ENCODE peak calls at places on chromosomes 16 and 17, in nine cellular contexts. C is aorta; Y is heart right ventricle; D is CD8-positive, alpha-beta T cell; W is astrocyte; L is foreskin keratinocyte; I is body of pancreas; U is A549; V is uterus. X is an unnamed sample. For H3K4me1, the result is how much of the 10 kb centered on the place peaks cover.

GRCh38 chr16:16137110-16137509 is 86.2 kb downstream of the ABCC6 start:
- DNase-seq in I (no peak), U (no peak), W (no peak), C (no peak), Y (no peak), D (no peak), L (no peak), V (no peak), X (no peak)

GRCh38 chr16:88582912-88583575 is 12.8 kb downstream of the ZC3H18 start:
- DNase-seq in I (no peak), L (no peak), U (no peak), W (no peak), C (no peak), V (no peak), D (no peak), Y (no peak), X (no peak)

GRCh38 chr16:57446530-57447141 is 549 bp downstream of the CIAPIN1 start:
- DNase-seq in Y (no peak), W (peak), U (peak), D (no peak), I (peak), V (peak), L (peak), C (peak), X (no peak)

GRCh38 chr16:56367764-56368163 is 57.6 kb downstream of the AMFR start:
- DNase-seq in U (no peak), L (no peak), D (no peak), W (no peak), C (no peak), Y (no peak), V (no peak), I (no peak), X (no peak)

GRCh38 chr17:40290629-40291296 is 3.1 kb downstream of the CDC6 start:
- DNase-seq in C (no peak), V (peak), Y (no peak), L (peak), U (peak), D (no peak), I (peak), W (peak), X (no peak)

GRCh38 chr17:76925333-76925935 is 57.2 kb downstream of the MGAT5B start:
- DNase-seq in Y (no peak), W (no peak), L (no peak), C (no peak), D (no peak), I (no peak), U (no peak), V (no peak), X (no peak)

GRCh38 chr17:39084558-39084957 is 66.9 kb downstream of the PLXDC1 start:
- DNase-seq in Y (no peak), D (no peak), U (no peak), W (no peak), I (no peak), C (no peak), L (no peak), V (no peak), X (no peak)

GRCh38 chr16:89190150-89190958 is 10.0 kb downstream of the SLC22A31 start:
- DNase-seq in L (no peak), D (no peak), C (peak), W (no peak), V (no peak), U (no peak), I (no peak), Y (peak), X (no peak)

GRCh38 chr17:3935825-3936355 is 19.6 kb upstream of the P2RX1 start:
- DNase-seq in W (peak), U (no peak), L (peak), C (no peak), I (no peak), Y (no peak), D (no peak), V (no peak), X (no peak)

GRCh38 chr16:72715267-72715666 is 332.7 kb downstream of the ZFHX3 start:
- DNase-seq in W (peak), V (no peak), U (no peak), Y (no peak), L (peak), C (no peak), D (no peak), I (no peak), X (no peak)

GRCh38 chr17:75637143-75637538 is 3.9 kb downstream of the SMIM5 start:
- DNase-seq in Y (peak), U (no peak), L (no peak), W (no peak), I (no peak), V (no peak), D (no peak), C (no peak), X (no peak)

GRCh38 chr16:11392041-11392581 is 46.9 kb downstream of the RMI2 start:
- DNase-seq in V (no peak), Y (no peak), U (no peak), D (no peak), L (no peak), W (no peak), C (peak), I (no peak), X (no peak)

GRCh38 chr16:11016993-11017392 is 72.6 kb downstream of the CLEC16A start:
- DNase-seq in I (peak), Y (peak), V (peak), C (no peak), W (peak), U (peak), L (peak), D (peak), X (peak)

GRCh38 chr17:28173801-28174200 is 131.3 kb downstream of the NLK start:
- DNase-seq in C (no peak), V (no peak), Y (no peak), U (no peak), W (peak), I (no peak), L (no peak), D (no peak), X (no peak)

GRCh38 chr16:84922351-84923135 is 88.8 kb downstream of the ZDHHC7 start:
- DNase-seq in V (peak), D (no peak), I (peak), W (no peak), C (peak), U (no peak), Y (peak), L (no peak), X (peak)

GRCh38 chr17:80123791-80124190 is 22.4 kb downstream of the GAA start:
- DNase-seq in I (peak), C (no peak), U (no peak), Y (no peak), W (peak), L (peak), V (no peak), D (no peak), X (peak)

GRCh38 chr16:68781784-68782183 is 44.7 kb downstream of the CDH1 start:
- DNase-seq in Y (no peak), W (no peak), C (no peak), L (no peak), U (no peak), V (no peak), D (no peak), I (no peak), X (no peak)

GRCh38 chr16:89155184-89155679 is 16.3 kb upstream of the CDH15 start:
- DNase-seq in Y (peak), U (no peak), V (peak), W (peak), D (no peak), L (no peak), C (no peak), I (peak), X (peak)

GRCh38 chr16:65904361-65904760 is 462.1 kb upstream of the CDH5 start:
- DNase-seq in D (no peak), U (no peak), W (no peak), Y (no peak), C (no peak), L (no peak), V (no peak), I (no peak), X (no peak)

GRCh38 chr16:29943846-29944669 is 17.8 kb upstream of the TMEM219 start:
- DNase-seq in V (peak), I (peak), Y (no peak), C (peak), L (peak), D (no peak), W (peak), U (peak), X (no peak)

GRCh38 chr16:17224859-17225258 is 245.9 kb downstream of the XYLT1 start:
- DNase-seq in I (peak), C (peak), U (no peak), V (peak), W (peak), L (peak), D (no peak), Y (peak), X (no peak)

GRCh38 chr16:5966004-5966403 is 868.4 kb upstream of the EEF2KMT start:
- DNase-seq in Y (no peak), V (no peak), C (no peak), U (no peak), W (no peak), L (no peak), D (no peak), I (no peak), X (no peak)

GRCh38 chr17:44607836-44608690 is 48.2 kb upstream of the MEIOC start:
- DNase-seq in I (no peak), U (no peak), V (no peak), C (peak), W (peak), D (no peak), L (no peak), Y (no peak), X (no peak)

GRCh38 chr17:60901806-60902205 is 224.2 kb downstream of the BCAS3 start:
- DNase-seq in C (no peak), V (no peak), W (peak), U (no peak), I (no peak), D (no peak), Y (no peak), L (peak), X (no peak)

GRCh38 chr17:55442462-55442861 is 20.8 kb upstream of the MMD start:
- DNase-seq in Y (no peak), L (no peak), U (no peak), W (no peak), D (no peak), V (no peak), C (no peak), I (no peak), X (no peak)

GRCh38 chr17:63349478-63350000 is 96.6 kb downstream of the CYB561 start:
- DNase-seq in W (peak), D (no peak), U (no peak), L (no peak), C (no peak), I (peak), V (no peak), Y (no peak), X (no peak)

GRCh38 chr17:39921323-39921722 is 2.9 kb upstream of the GSDMB start:
- DNase-seq in I (no peak), W (no peak), D (no peak), C (no peak), V (no peak), U (no peak), L (no peak), Y (no peak), X (no peak)

GRCh38 chr17:83052241-83052564 is 27.2 kb upstream of the METRNL start:
- DNase-seq in D (no peak), C (no peak), I (no peak), U (no peak), V (no peak), Y (no peak), W (no peak), L (no peak), X (peak)

GRCh38 chr16:49458221-49458620 is 84.6 kb downstream of the C16orf78 start:
- DNase-seq in V (no peak), D (no peak), C (no peak), W (no peak), U (no peak), Y (no peak), I (no peak), L (no peak), X (peak)
- H3K4me1 ChIP-seq in V (under half), D (under half), C (under half), W (under half), U (under half), Y (under half), I (under half), L (under half), X (under half)

GRCh38 chr16:31179153-31179746 is 689 bp upstream of the FUS start:
- DNase-seq in D (no peak), V (no peak), I (no peak), U (no peak), L (peak), Y (no peak), C (no peak), W (no peak), X (no peak)
- H3K4me1 ChIP-seq in D (half or more), V (under half), I (under half), U (under half), L (under half), Y (under half), C (under half), W (under half), X (under half)

GRCh38 chr17:56755310-56755709 is 78.4 kb downstream of the C17orf67 start:
- DNase-seq in U (no peak), V (no peak), I (no peak), L (no peak), Y (no peak), C (no peak), W (no peak), D (no peak), X (no peak)
- H3K4me1 ChIP-seq in U (under half), V (under half), I (under half), L (under half), Y (under half), C (under half), W (under half), D (under half), X (under half)

GRCh38 chr17:74458835-74459234 is 7.6 kb upstream of the CD300A start:
- DNase-seq in Y (no peak), I (no peak), D (no peak), V (no peak), U (no peak), C (no peak), W (no peak), L (no peak), X (no peak)

GRCh38 chr17:74455025-74455585 is 11.3 kb upstream of the CD300A start:
- DNase-seq in U (no peak), Y (peak), I (no peak), D (no peak), L (no peak), V (peak), C (no peak), W (no peak), X (no peak)

GRCh38 chr17:74459622-74460021 is 6.8 kb upstream of the CD300A start:
- DNase-seq in C (peak), D (no peak), V (no peak), U (no peak), I (no peak), Y (no peak), L (no peak), W (no peak), X (no peak)

GRCh38 chr17:74457820-74458166 is 8.6 kb upstream of the CD300A start:
- DNase-seq in I (no peak), Y (no peak), C (no peak), D (no peak), U (no peak), V (no peak), L (no peak), W (no peak), X (no peak)

DNA sequence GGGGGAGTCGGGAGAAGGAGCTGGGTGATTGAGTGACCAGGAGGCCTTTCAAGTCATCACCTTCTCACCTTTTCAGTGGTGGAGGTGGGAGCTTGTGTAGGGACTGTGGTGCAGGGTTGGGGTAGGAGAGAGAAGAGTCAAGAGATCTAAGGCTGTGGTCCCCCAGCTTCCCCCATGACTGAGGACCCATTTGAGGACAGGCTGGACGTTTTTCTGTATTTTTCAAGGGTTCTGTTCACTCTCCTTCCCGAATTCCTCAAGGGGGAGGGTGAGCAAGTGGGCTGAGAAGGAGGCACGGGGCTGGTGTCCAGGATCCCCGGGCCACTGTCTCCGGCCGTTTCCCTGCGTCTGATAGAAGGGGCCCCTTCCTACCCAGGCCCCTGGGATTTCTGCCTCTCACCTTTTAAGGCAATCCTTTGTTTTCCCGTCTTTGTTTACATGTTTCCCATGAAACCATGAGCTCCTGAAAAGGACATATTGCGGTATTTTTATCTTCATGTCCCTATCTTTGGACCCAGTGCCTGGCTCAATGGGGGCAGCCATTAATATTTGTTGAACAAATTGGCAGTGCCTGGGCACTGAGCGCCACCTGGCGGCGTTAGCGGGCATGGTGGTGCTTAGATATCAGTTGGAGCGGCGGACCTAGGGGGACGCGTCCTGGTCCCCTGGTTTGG is 9.2 kb upstream of the CD300A start:
- DNase-seq in U (peak), W (no peak), V (peak), Y (peak), D (peak), L (no peak), C (peak), I (peak), X (no peak)
- H3K4me1 ChIP-seq in U (under half), W (under half), V (under half), Y (under half), D (under half), L (under half), C (under half), I (under half), X (under half)

GRCh38 chr17:42566215-42566872 is 556 bp upstream of the MLX start:
- DNase-seq in D (no peak), Y (no peak), L (no peak), W (no peak), C (no peak), U (no peak), V (no peak), I (no peak), X (no peak)

GRCh38 chr17:42563950-42564349 is 2.0 kb downstream of the COASY start:
- DNase-seq in W (no peak), I (no peak), U (no peak), D (no peak), L (no peak), V (no peak), Y (no peak), C (no peak), X (no peak)

GRCh38 chr17:42564815-42565522 is 1.9 kb upstream of the MLX start:
- DNase-seq in U (no peak), V (no peak), L (no peak), C (no peak), Y (no peak), I (no peak), W (no peak), D (no peak), X (no peak)

GRCh38 chr17:42566873-42567573 is at the start of gene MLX:
- DNase-seq in C (peak), L (peak), W (peak), V (peak), D (peak), U (peak), Y (peak), I (peak), X (peak)

GRCh38 chr17:42565523-42566214 is 1.2 kb upstream of the MLX start:
- DNase-seq in Y (no peak), W (no peak), V (no peak), L (no peak), I (no peak), U (no peak), D (no peak), C (no peak), X (no peak)
- H3K4me1 ChIP-seq in Y (under half), W (under half), V (under half), L (under half), I (half or more), U (under half), D (under half), C (under half), X (half or more)

GRCh38 chr17:31888124-31888523 is 13.4 kb downstream of the UTP6 start:
- DNase-seq in C (no peak), W (no peak), U (no peak), Y (no peak), I (no peak), V (no peak), L (no peak), D (no peak), X (no peak)
- H3K4me1 ChIP-seq in C (under half), W (under half), U (under half), Y (under half), I (under half), V (under half), L (under half), D (under half), X (under half)

DNA sequence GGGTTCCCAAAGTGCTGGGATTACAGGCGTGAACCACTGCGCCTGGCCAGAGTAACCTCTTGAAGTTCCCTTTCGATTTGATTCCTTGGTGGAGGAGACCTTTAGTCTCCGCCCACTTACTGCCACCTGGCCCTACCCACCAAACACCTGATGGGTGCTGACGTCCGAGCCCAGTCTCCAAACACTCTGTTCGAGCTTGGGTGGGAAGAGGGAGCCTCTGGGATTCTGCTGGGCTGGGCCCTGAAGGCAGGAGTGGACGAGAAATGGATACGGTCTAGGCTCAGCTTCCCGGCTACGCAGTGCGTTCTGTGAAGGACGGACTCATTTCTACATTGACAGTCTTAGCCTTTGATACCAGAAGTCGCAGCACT is 870 bp upstream of the ITGA3 start:
- DNase-seq in D (no peak), W (peak), L (peak), I (peak), U (peak), C (no peak), Y (no peak), V (no peak), X (no peak)
- H3K4me1 ChIP-seq in D (under half), W (half or more), L (under half), I (half or more), U (half or more), C (under half), Y (half or more), V (under half), X (half or more)

GRCh38 chr17:284676-285355 is 67.8 kb downstream of the RPH3AL start:
- DNase-seq in C (peak), Y (no peak), V (no peak), U (no peak), W (no peak), L (no peak), I (no peak), D (no peak), X (peak)
- H3K4me1 ChIP-seq in C (under half), Y (under half), V (under half), U (under half), W (under half), L (under half), I (under half), D (under half), X (under half)

DNA sequence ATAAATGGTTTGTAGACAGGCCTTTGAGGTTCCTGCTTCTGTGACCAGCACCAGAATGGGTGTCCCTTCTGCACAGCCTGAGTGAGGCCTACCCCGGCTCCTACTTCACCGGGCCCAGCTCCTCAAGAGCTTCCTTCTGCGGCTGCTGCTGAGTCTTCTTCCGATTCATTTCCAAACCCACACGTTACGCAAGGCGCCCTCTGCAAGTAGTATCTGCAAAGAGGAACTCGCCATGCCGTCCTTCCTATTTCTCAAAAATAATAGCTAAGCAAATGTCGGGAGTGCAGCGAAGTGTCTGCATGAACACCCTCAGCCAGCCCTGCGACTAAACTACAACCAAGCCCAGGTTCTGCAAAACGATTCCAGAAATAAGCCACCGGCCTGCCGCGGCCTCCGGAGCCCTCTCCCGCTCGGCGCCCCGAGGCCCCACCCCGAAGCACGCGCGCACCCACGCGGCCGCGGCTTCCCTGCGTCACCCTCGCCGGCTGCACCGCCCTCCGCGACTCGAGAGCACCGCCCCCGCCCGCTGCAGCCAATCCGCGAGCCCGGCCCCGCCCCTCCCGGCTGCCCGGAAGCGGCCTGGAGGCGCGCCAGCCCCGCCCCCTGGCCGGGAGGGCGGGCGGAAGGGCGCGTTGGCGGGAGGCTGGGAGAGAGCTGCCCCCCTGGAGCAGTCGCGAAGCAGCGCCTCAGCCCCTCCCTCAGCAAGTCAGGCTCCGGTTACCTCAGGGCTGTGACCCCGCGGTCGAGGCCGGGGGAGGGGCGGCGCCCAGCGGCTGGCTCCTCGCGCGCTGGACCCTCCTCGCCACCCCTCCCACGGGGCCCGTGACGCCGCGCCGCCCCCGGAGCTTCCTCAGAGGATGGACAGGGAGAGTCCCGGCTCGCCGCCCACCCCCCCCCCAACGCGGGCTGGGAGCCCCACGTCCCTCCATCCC is 8.3 kb downstream of the MNT start:
- DNase-seq in V (peak), D (peak), C (peak), W (peak), I (peak), U (peak), Y (peak), L (peak), X (peak)
- H3K4me1 ChIP-seq in V (under half), D (half or more), C (under half), W (under half), I (half or more), U (under half), Y (half or more), L (under half), X (half or more)